ENCODE peak calls at places on chromosomes 7 and 10, in ten cellular contexts. Y is MM.1S, L is stomach, Z is mucosa of descending colon, J is colonic mucosa, I is A549, T is kidney epithelial cell, G is heart right ventricle, V is fibroblast of lung, B is lower lobe of right lung. A is an unnamed sample.

GRCh38 chr7:91913612-91914011 is 27.1 kb upstream of the AKAP9 start:
- DNase-seq in Z (no peak), Y (no peak), J (no peak), V (peak; percentile 40), B (no peak), I (no peak), L (no peak), T (no peak), G (no peak), A (no peak)

GRCh38 chr7:132406039-132406438 is 170.2 kb downstream of the PLXNA4 start:
- DNase-seq in B (no peak), T (no peak), J (no peak), V (no peak), I (no peak), Y (no peak), Z (no peak), L (no peak), G (no peak), A (no peak)

GRCh38 chr10:102583435-102584417 is 60.6 kb upstream of the TRIM8 start:
- DNase-seq in J (peak; percentile 85), B (peak; percentile 86), G (peak; percentile 86), Y (peak; percentile 85), V (peak; percentile 93), L (peak; percentile 90), I (peak; percentile 95), T (peak; percentile 47), Z (peak; percentile 77), A (peak; percentile 61)

GRCh38 chr7:67311901-67312300 is 315.3 kb downstream of the TYW1 start:
- DNase-seq in L (no peak), B (no peak), V (peak; percentile 42), J (no peak), T (no peak), Z (no peak), Y (no peak), G (no peak), I (no peak), A (no peak)

GRCh38 chr10:50883624-50884023 is 1.8 kb downstream of the A1CF start:
- DNase-seq in T (no peak), G (no peak), Y (no peak), I (no peak), L (no peak), J (no peak), V (no peak), B (no peak), Z (no peak), A (no peak)

GRCh38 chr10:16470747-16471146 is 33.9 kb downstream of the PTER start:
- DNase-seq in B (no peak), Y (no peak), T (no peak), G (no peak), V (no peak), J (no peak), L (no peak), Z (no peak), I (no peak), A (no peak)

GRCh38 chr7:84744388-84744787 is 442.5 kb downstream of the SEMA3D start:
- DNase-seq in G (no peak), L (no peak), B (no peak), I (no peak), V (peak; percentile 5), Y (no peak), Z (no peak), T (no peak), J (no peak), A (no peak)

GRCh38 chr7:1040790-1041189 is 3.6 kb upstream of the GPR146 start:
- DNase-seq in I (no peak), G (no peak), L (no peak), T (no peak), Y (no peak), B (no peak), J (no peak), Z (peak; percentile 65), V (peak; percentile 89), A (no peak)

GRCh38 chr10:1504940-1505339 is 232.4 kb downstream of the ADARB2 start:
- DNase-seq in B (no peak), J (no peak), L (no peak), Y (no peak), Z (no peak), I (no peak), V (no peak), G (no peak), T (no peak), A (no peak)

GRCh38 chr10:75358835-75359421 is 42.6 kb downstream of the ZNF503 start:
- DNase-seq in I (peak; percentile 55), G (no peak), Z (no peak), J (no peak), Y (no peak), B (no peak), T (peak; percentile 82), L (no peak), V (peak; percentile 82), A (no peak)

DNA sequence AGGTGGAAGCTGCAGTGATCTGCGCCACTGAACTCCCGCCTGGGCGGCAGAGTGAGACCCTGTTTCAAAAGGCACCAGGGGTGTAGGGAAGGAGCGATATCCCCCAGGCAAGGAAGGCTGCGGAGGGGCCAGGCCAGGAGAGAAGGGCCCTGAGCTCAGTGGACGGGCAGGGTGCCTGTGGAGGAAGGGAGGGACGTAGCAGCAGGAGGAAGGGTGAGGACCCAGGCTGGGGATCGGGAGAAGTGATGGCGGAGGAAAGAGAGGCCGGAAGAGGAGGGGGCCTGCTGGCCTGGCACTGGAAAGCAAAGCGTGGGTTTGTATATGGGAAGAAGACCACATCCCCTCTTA is 45.6 kb downstream of the ALOX5 start:
- DNase-seq in G (peak; percentile 45), Z (peak; percentile 64), I (no peak), L (no peak), Y (no peak), B (no peak), T (no peak), J (no peak), V (peak; percentile 5), A (no peak)
- H3K4me3 ChIP-seq in G (peak overlapping the region; percentile 50), Z (no peak overlapping the region), I (no peak overlapping the region), L (peak overlapping the region; percentile 55), Y (peak overlapping the region; percentile 98), B (peak overlapping the region; percentile 60), T (peak overlapping the region; percentile 39), J (peak overlapping the region; percentile 38), V (no peak overlapping the region), A (no peak overlapping the region)

GRCh38 chr7:17472518-17472917 is 174.1 kb downstream of the AHR start:
- DNase-seq in V (no peak), G (no peak), T (no peak), J (no peak), L (no peak), Y (no peak), B (no peak), I (no peak), Z (no peak), A (no peak)

GRCh38 chr7:17477182-17477581 is 178.7 kb downstream of the AHR start:
- DNase-seq in Z (no peak), L (no peak), Y (no peak), I (no peak), B (no peak), G (no peak), T (no peak), V (no peak), J (no peak), A (no peak)

GRCh38 chr7:17472939-17473338 is 174.5 kb downstream of the AHR start:
- DNase-seq in V (no peak), T (no peak), J (no peak), B (no peak), Y (no peak), L (no peak), I (no peak), Z (no peak), G (no peak), A (no peak)

DNA sequence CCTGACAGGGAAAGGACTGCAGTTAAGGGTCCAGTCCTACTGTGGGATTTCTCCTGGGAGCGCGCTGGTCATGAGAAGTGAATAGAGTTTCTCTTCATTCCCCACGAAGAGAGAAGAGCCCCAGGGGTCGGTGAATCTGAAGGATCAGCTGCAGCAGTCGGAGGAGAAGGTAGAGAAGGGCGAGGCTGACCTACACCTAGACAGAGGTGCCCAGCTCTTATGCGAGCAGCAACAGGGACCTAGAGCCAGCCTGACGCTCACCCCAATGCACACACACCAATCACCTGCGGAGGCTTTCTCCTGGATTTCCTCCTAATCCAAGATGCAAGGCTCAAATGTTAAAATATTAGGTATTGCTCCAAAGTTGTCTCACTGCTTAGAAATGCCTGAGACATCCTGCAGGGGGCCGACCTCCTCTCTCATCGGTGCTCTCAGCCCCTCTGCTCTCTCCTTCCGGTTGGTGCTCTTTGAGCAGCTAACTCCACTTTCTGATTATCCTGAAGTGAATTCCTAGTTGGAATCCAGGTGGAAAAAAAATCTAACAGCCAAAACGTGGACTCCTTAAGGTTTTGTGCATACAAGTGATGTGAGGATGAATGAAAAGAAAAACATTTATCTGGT is 176.4 kb downstream of the AHR start:
- DNase-seq in V (no peak), J (no peak), T (no peak), Y (no peak), Z (no peak), G (no peak), L (no peak), B (no peak), I (peak; percentile 3), A (no peak)
- TF ChIP-seq CTCF in V (no peak), J (no peak), T (peak; percentile 5), Y (peak; percentile 5), Z (no peak), G (no peak), L (no peak), B (no peak), I (no peak), A (peak; percentile 27)

GRCh38 chr7:6481445-6481844 is 33.7 kb upstream of the DAGLB start:
- DNase-seq in Z (no peak), V (no peak), T (no peak), I (no peak), L (no peak), B (no peak), Y (no peak), G (no peak), J (no peak), A (no peak)
- H3K4me3 ChIP-seq in Z (no peak overlapping the region), V (peak overlapping the region; percentile 12), T (no peak overlapping the region), I (no peak overlapping the region), L (no peak overlapping the region), B (no peak overlapping the region), Y (no peak overlapping the region), G (no peak overlapping the region), J (no peak overlapping the region), A (no peak overlapping the region)

GRCh38 chr10:79390057-79390456 is 42.8 kb downstream of the PPIF start:
- DNase-seq in Z (no peak), I (no peak), G (no peak), B (no peak), J (no peak), T (no peak), L (no peak), V (no peak), Y (no peak), A (no peak)

GRCh38 chr10:79391231-79392019 is 44.2 kb downstream of the PPIF start:
- DNase-seq in Y (no peak), I (no peak), T (no peak), B (peak; percentile 24), J (peak; percentile 16), G (peak; percentile 9), Z (peak; percentile 33), L (peak; percentile 24), V (no peak), A (no peak)

GRCh38 chr10:79392506-79393176 is 45.4 kb downstream of the PPIF start:
- DNase-seq in V (no peak), T (no peak), G (no peak), Y (no peak), J (no peak), I (no peak), L (peak; percentile 15), Z (no peak), B (peak; percentile 30), A (no peak)

GRCh38 chr10:79392020-79392398 is 44.7 kb downstream of the PPIF start:
- DNase-seq in Z (peak; percentile 43), B (peak; percentile 23), V (no peak), L (peak; percentile 21), Y (no peak), G (peak; percentile 3), I (no peak), J (no peak), T (no peak), A (no peak)

GRCh38 chr10:79390551-79391229 is 43.4 kb downstream of the PPIF start:
- DNase-seq in B (peak; percentile 47), V (no peak), Y (no peak), T (no peak), Z (peak; percentile 49), G (peak; percentile 19), J (peak; percentile 21), I (no peak), L (peak; percentile 21), A (no peak)
- TF ChIP-seq CTCF in B (no peak), V (peak; percentile 33), Y (no peak), T (no peak), Z (no peak), G (peak; percentile 6), J (no peak), I (no peak), L (no peak), A (no peak)